ENCODE peak calls at places on chromosomes 1 and 21, in seven cellular contexts. X is ovary, E is IMR-90, A is heart left ventricle, Q is prostate gland, R is transverse colon, K is suprapubic skin. T is an unnamed sample.
A peak's percentile ranks its signal among the peaks of the same experiment; 100 is the strongest.

GRCh38 chr1:11841245-11842153 is 6.1 kb downstream of the NPPA start:
- DNase-seq in X (no peak), E (peak; percentile 12), K (no peak), A (no peak), R (no peak), Q (no peak), T (no peak)

GRCh38 chr1:69567847-69568434 is at the start of gene LRRC7:
- DNase-seq in A (peak; percentile 24), K (peak; percentile 57), R (no peak), Q (no peak), X (peak; percentile 11), E (no peak), T (no peak)

GRCh38 chr1:87077959-87078673 is 163.7 kb downstream of the HS2ST1 start:
- DNase-seq in R (no peak), Q (no peak), A (no peak), X (no peak), E (no peak), K (no peak), T (no peak)

GRCh38 chr1:85027242-85027983 is 20.9 kb downstream of the MCOLN3 start:
- DNase-seq in K (no peak), A (no peak), R (no peak), Q (no peak), E (peak; percentile 2), X (no peak), T (no peak)

GRCh38 chr21:34695434-34695833 is 26.6 kb downstream of the CLIC6 start:
- DNase-seq in A (no peak), E (no peak), X (no peak), R (no peak), Q (no peak), K (no peak), T (no peak)

GRCh38 chr1:15347182-15347581 is 62.5 kb upstream of the EFHD2 start:
- DNase-seq in R (no peak), K (no peak), Q (no peak), X (no peak), E (no peak), A (no peak), T (no peak)

GRCh38 chr1:66562561-66562960 is 28.6 kb downstream of the SGIP1 start:
- DNase-seq in X (no peak), Q (no peak), R (no peak), E (no peak), K (no peak), A (no peak), T (no peak)

GRCh38 chr1:218250492-218250891 is 34.6 kb upstream of the RRP15 start:
- DNase-seq in Q (no peak), R (no peak), X (no peak), A (no peak), K (no peak), E (no peak), T (no peak)

GRCh38 chr1:174815036-174815435 is 184.7 kb upstream of the CACYBP start:
- DNase-seq in A (no peak), K (no peak), R (no peak), E (peak; percentile 74), Q (no peak), X (no peak), T (no peak)

GRCh38 chr1:200245492-200245891 is 164.3 kb downstream of the ZNF281 start:
- DNase-seq in K (no peak), E (peak; percentile 89), X (no peak), A (peak; percentile 33), R (no peak), Q (no peak), T (no peak)

GRCh38 chr1:63022319-63022718 is 238.4 kb downstream of the ATG4C start:
- DNase-seq in Q (no peak), A (no peak), K (no peak), X (no peak), E (no peak), R (no peak), T (no peak)

GRCh38 chr1:18463984-18464664 is 16.6 kb upstream of the KLHDC7A start:
- DNase-seq in Q (peak; percentile 76), K (no peak), A (no peak), E (no peak), R (peak; percentile 53), X (no peak), T (no peak)

GRCh38 chr1:3134378-3135072 is 65.5 kb downstream of the PRDM16 start:
- DNase-seq in X (no peak), K (no peak), A (no peak), E (no peak), R (no peak), Q (no peak), T (no peak)

GRCh38 chr1:107140703-107141490 is at the start of gene NTNG1:
- DNase-seq in X (no peak), A (no peak), K (peak; percentile 57), E (no peak), Q (peak; percentile 6), R (no peak), T (no peak)

GRCh38 chr1:89908993-89909436 is 85.9 kb upstream of the ZNF326 start:
- DNase-seq in R (no peak), K (no peak), A (no peak), E (peak; percentile 79), X (no peak), Q (no peak), T (no peak)

GRCh38 chr1:116544588-116545358 is 26.1 kb downstream of the CD58 start:
- DNase-seq in R (no peak), X (no peak), K (no peak), E (no peak), Q (no peak), A (no peak), T (no peak)

GRCh38 chr1:154765970-154766369 is 104.1 kb downstream of the KCNN3 start:
- DNase-seq in R (no peak), A (no peak), K (peak; percentile 48), X (no peak), Q (no peak), E (peak; percentile 34), T (peak; percentile 19)

GRCh38 chr1:200226268-200226968 is 183.4 kb downstream of the ZNF281 start:
- DNase-seq in R (no peak), X (no peak), A (no peak), Q (no peak), E (peak; percentile 30), K (no peak), T (no peak)

GRCh38 chr1:27632387-27633297 is 2.3 kb downstream of the FGR start:
- DNase-seq in X (no peak), E (no peak), Q (no peak), K (no peak), A (no peak), R (no peak), T (no peak)

GRCh38 chr1:37602750-37603694 is 7.3 kb upstream of the GNL2 start:
- DNase-seq in E (peak; percentile 16), X (no peak), R (peak; percentile 28), Q (no peak), A (no peak), K (no peak), T (no peak)

GRCh38 chr1:202658766-202659165 is 51.5 kb downstream of the SYT2 start:
- DNase-seq in A (no peak), K (no peak), E (no peak), Q (no peak), R (no peak), X (no peak), T (no peak)
- H3K36me3 ChIP-seq in A (no peaks in the 10 kb centered on the region), K (no peaks in the 10 kb centered on the region), E (no peaks in the 10 kb centered on the region), Q (no peaks in the 10 kb centered on the region), R (no peaks in the 10 kb centered on the region), X (no peaks in the 10 kb centered on the region), T (no peaks in the 10 kb centered on the region)

DNA sequence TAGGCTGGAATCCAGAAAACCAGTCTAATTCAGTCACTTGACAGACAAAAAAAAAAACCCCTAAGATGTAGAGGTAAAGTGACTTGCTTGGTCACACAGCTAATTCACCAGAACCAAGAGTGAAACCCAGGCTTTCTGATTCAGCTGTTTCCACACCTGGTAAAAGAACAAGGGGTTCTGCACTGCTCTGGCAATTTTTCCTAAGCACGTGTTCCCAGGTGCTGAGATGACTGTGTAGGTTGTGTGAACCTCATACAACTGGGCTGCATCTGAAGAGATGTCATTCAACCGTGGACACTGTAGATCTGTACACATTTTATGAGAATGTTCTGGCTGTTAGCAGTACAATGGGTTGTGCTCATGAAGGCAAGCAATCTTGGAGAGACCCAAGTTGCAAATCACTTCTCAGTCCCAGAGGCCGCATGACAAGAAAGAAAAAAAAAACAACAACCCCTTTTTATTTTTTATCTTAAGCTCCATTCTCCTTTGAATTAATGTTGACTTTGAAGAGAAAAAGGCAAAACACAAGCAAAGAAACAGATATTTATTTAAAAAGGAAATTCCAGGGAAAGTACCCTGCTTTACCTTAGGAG is 95.4 kb downstream of the INTS7 start:
- DNase-seq in Q (no peak), A (no peak), K (no peak), E (no peak), R (no peak), X (no peak), T (no peak)
- TF ChIP-seq POLR2A in Q (no peak), A (no peak), K (no peak), E (no peak), R (no peak), X (no peak), T (no peak)

DNA sequence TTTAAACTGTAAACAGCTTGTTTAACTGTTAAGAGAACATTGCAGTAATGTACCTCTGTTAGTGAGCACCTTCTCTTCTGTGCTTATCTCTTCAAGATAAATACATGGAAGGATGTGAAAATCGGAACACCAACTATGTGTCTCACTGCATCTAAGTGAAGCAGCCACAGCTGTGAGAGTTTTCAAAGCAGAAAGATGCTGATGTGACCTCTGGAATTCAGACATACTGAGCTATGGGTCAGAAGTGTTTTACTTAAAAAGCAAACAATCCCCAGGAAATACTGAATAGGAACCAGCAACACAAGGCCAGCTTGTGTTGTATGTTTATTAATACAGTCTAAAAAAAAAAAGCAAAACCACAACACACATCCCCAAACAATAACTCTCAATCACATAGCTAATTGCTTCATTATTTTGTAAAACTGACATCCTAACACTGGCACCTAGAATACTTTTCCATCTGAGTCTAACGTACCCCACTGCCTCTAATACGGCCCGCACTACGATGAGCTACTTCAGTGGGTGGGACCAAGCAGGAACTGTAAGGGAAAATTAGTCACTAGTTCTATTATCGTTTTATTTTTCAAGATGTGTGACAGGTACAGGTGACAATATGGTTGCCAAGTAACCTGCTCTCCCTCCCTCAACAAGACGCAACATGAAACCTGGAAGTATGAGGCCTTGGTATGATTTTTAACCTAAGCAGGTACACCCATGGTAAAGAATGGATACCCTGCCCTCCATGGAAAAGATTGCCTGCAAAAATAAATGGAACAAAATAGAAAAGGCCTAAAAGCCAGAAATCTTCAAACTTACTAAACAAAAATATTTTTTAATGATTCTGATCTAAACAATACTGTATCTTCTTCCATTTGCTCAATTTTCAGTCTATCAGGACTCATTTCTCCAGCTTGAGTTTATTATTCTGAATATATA is 13.9 kb downstream of the ERRFI1 start:
- DNase-seq in E (no peak), A (no peak), Q (no peak), K (no peak), R (no peak), X (no peak), T (no peak)
- H3K36me3 ChIP-seq in E (peaks cover 47% of the 10 kb centered on the region), A (no peaks in the 10 kb centered on the region), Q (peaks cover 8% of the 10 kb centered on the region), K (peaks cover 42% of the 10 kb centered on the region), R (no peaks in the 10 kb centered on the region), X (no peaks in the 10 kb centered on the region), T (no peaks in the 10 kb centered on the region)

DNA sequence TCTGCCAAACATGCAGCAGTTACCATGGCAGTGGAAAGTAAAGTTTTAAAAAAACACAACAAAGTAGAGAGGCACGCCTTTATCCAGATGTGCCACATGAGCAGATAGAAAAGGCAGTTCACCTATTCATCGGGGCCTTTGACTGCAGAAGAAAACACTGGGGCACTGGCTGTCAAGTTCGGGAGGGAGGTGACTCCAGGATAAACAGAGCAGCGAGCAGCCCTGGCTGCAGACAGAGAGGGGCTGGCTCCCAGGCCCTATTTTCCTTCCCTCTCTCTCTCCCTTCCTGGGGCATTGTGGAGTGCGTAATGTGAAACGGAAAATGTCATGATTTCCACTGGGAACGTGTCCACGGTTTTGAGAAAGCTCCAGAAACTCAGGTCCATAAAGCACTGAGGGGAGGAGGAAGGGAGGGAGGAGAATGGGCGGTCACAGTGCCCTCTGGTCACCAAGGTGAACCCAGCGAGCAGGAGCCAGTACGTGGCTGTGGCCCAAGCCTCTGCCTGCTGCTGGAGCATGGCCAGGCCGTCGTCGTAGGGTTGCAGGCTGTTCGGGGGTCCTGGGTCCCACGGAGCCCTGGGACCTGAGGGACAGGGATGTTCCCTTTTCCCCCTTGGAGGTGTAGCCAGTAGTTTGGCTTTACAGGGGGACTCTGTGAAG is 114.7 kb upstream of the IRF2BP2 start:
- DNase-seq in E (no peak), R (peak; percentile 71), X (peak; percentile 82), K (peak; percentile 91), A (peak; percentile 87), Q (no peak), T (peak; percentile 85)
- TF ChIP-seq POLR2A in E (peak; percentile 23), R (no peak), X (peak; percentile 46), K (peak; percentile 5), A (peak; percentile 25), Q (no peak), T (peak; percentile 38)